ENCODE peak calls at places on chromosomes 11 and 22, in nine cellular contexts. One of them, this sample, is unnamed.
A peak's percentile ranks its signal among the peaks of the same experiment; 100 is the strongest.

GRCh38 chr11:78380615-78381029 is 37.0 kb downstream of the GAB2 start:
- DNase-seq in heart right ventricle: no peak
- DNase-seq in HCT116: no peak
- DNase-seq in RWPE1: no peak
- DNase-seq in progenitor cell of endocrine pancreas: no peak
- DNase-seq in fibroblast of pulmonary artery: peak; percentile 61
- DNase-seq in IMR-90: peak; percentile 90
- DNase-seq in PC-9: no peak
- DNase-seq in stomach: no peak
- DNase-seq in this sample: peak; percentile 49

GRCh38 chr11:1050581-1051355 is 14.2 kb upstream of the MUC6 start:
- DNase-seq in HCT116: peak; percentile 48
- DNase-seq in PC-9: peak; percentile 77
- DNase-seq in progenitor cell of endocrine pancreas: peak; percentile 71
- DNase-seq in fibroblast of pulmonary artery: peak; percentile 65
- DNase-seq in stomach: peak; percentile 87
- DNase-seq in RWPE1: peak; percentile 89
- DNase-seq in heart right ventricle: peak; percentile 74
- DNase-seq in IMR-90: peak; percentile 18
- DNase-seq in this sample: peak; percentile 40

GRCh38 chr22:30267382-30268302 is 991 bp upstream of the OSM start:
- DNase-seq in RWPE1: no peak
- DNase-seq in fibroblast of pulmonary artery: no peak
- DNase-seq in stomach: no peak
- DNase-seq in HCT116: no peak
- DNase-seq in progenitor cell of endocrine pancreas: no peak
- DNase-seq in heart right ventricle: no peak
- DNase-seq in PC-9: no peak
- DNase-seq in IMR-90: no peak
- DNase-seq in this sample: no peak

GRCh38 chr11:66211100-66211499 is 57.3 kb upstream of the RAB1B start:
- DNase-seq in HCT116: no peak
- DNase-seq in fibroblast of pulmonary artery: no peak
- DNase-seq in stomach: peak; percentile 7
- DNase-seq in progenitor cell of endocrine pancreas: no peak
- DNase-seq in IMR-90: no peak
- DNase-seq in RWPE1: no peak
- DNase-seq in PC-9: no peak
- DNase-seq in heart right ventricle: no peak
- DNase-seq in this sample: no peak

GRCh38 chr22:42548597-42549328 is 5.0 kb upstream of the SERHL2 start:
- DNase-seq in stomach: no peak
- DNase-seq in HCT116: no peak
- DNase-seq in PC-9: no peak
- DNase-seq in progenitor cell of endocrine pancreas: no peak
- DNase-seq in heart right ventricle: no peak
- DNase-seq in fibroblast of pulmonary artery: no peak
- DNase-seq in RWPE1: no peak
- DNase-seq in IMR-90: no peak
- DNase-seq in this sample: no peak

GRCh38 chr11:134350381-134350780 is 18.6 kb downstream of the GLB1L2 start:
- DNase-seq in PC-9: no peak
- DNase-seq in heart right ventricle: no peak
- DNase-seq in HCT116: no peak
- DNase-seq in progenitor cell of endocrine pancreas: no peak
- DNase-seq in stomach: no peak
- DNase-seq in fibroblast of pulmonary artery: no peak
- DNase-seq in IMR-90: no peak
- DNase-seq in RWPE1: no peak
- DNase-seq in this sample: no peak

GRCh38 chr22:30399718-30400117 is 2.9 kb downstream of the SEC14L2 start:
- DNase-seq in fibroblast of pulmonary artery: no peak
- DNase-seq in RWPE1: no peak
- DNase-seq in HCT116: no peak
- DNase-seq in progenitor cell of endocrine pancreas: no peak
- DNase-seq in heart right ventricle: no peak
- DNase-seq in IMR-90: no peak
- DNase-seq in PC-9: no peak
- DNase-seq in stomach: no peak
- DNase-seq in this sample: no peak

GRCh38 chr22:36435516-36436415 is 45.7 kb downstream of the TXN2 start:
- DNase-seq in IMR-90: no peak
- DNase-seq in stomach: peak; percentile 82
- DNase-seq in PC-9: peak; percentile 70
- DNase-seq in progenitor cell of endocrine pancreas: no peak
- DNase-seq in heart right ventricle: no peak
- DNase-seq in RWPE1: no peak
- DNase-seq in HCT116: no peak
- DNase-seq in fibroblast of pulmonary artery: no peak
- DNase-seq in this sample: no peak

GRCh38 chr11:132655187-132655855 is 877.0 kb downstream of the OPCML start:
- DNase-seq in progenitor cell of endocrine pancreas: no peak
- DNase-seq in IMR-90: no peak
- DNase-seq in heart right ventricle: no peak
- DNase-seq in fibroblast of pulmonary artery: no peak
- DNase-seq in HCT116: no peak
- DNase-seq in stomach: no peak
- DNase-seq in RWPE1: no peak
- DNase-seq in PC-9: no peak
- DNase-seq in this sample: no peak

GRCh38 chr11:69337211-69337721 is 43.3 kb downstream of the MYEOV start:
- DNase-seq in stomach: peak; percentile 63
- DNase-seq in PC-9: peak; percentile 36
- DNase-seq in progenitor cell of endocrine pancreas: no peak
- DNase-seq in IMR-90: peak; percentile 93
- DNase-seq in heart right ventricle: no peak
- DNase-seq in HCT116: no peak
- DNase-seq in RWPE1: no peak
- DNase-seq in fibroblast of pulmonary artery: no peak
- DNase-seq in this sample: peak; percentile 30

GRCh38 chr11:34175284-34176019 is 70.0 kb downstream of the NAT10 start:
- DNase-seq in stomach: no peak
- DNase-seq in fibroblast of pulmonary artery: no peak
- DNase-seq in PC-9: no peak
- DNase-seq in HCT116: no peak
- DNase-seq in RWPE1: no peak
- DNase-seq in progenitor cell of endocrine pancreas: no peak
- DNase-seq in heart right ventricle: no peak
- DNase-seq in IMR-90: no peak
- DNase-seq in this sample: no peak

GRCh38 chr11:64526795-64527194 is 64.2 kb upstream of the SLC22A12 start:
- DNase-seq in RWPE1: no peak
- DNase-seq in stomach: no peak
- DNase-seq in heart right ventricle: no peak
- DNase-seq in HCT116: no peak
- DNase-seq in IMR-90: no peak
- DNase-seq in progenitor cell of endocrine pancreas: no peak
- DNase-seq in fibroblast of pulmonary artery: no peak
- DNase-seq in PC-9: no peak
- DNase-seq in this sample: no peak

DNA sequence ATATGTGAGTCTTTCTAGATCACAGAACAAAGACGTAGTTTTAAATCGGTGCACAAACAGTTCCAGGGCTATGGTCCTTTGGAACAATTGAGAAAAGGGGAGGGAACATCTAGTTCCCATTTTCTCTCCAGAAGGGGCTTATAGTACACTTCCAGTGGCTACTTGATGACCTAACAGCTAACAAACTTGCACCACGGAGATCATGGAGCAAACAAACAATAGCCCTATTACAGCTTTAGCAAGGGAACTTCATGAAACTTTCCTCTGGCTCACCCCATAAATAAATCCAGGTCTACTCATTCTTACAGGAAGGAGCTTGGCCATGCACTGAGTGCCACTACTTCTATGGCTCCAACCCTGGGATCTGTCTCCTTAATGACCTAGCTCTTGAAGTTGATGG is 8.3 kb upstream of the FOLR2 start:
- DNase-seq in fibroblast of pulmonary artery: no peak
- DNase-seq in HCT116: no peak
- DNase-seq in heart right ventricle: no peak
- DNase-seq in PC-9: no peak
- DNase-seq in RWPE1: no peak
- DNase-seq in stomach: peak; percentile 10
- DNase-seq in progenitor cell of endocrine pancreas: no peak
- DNase-seq in IMR-90: no peak
- DNase-seq in this sample: no peak
- TF ChIP-seq CTCF in fibroblast of pulmonary artery: no peak
- TF ChIP-seq CTCF in HCT116: no peak
- TF ChIP-seq CTCF in heart right ventricle: no peak
- TF ChIP-seq CTCF in PC-9: no peak
- TF ChIP-seq CTCF in RWPE1: no peak
- TF ChIP-seq CTCF in stomach: no peak
- TF ChIP-seq CTCF in progenitor cell of endocrine pancreas: no peak
- TF ChIP-seq CTCF in IMR-90: no peak
- TF ChIP-seq CTCF in this sample: no peak

DNA sequence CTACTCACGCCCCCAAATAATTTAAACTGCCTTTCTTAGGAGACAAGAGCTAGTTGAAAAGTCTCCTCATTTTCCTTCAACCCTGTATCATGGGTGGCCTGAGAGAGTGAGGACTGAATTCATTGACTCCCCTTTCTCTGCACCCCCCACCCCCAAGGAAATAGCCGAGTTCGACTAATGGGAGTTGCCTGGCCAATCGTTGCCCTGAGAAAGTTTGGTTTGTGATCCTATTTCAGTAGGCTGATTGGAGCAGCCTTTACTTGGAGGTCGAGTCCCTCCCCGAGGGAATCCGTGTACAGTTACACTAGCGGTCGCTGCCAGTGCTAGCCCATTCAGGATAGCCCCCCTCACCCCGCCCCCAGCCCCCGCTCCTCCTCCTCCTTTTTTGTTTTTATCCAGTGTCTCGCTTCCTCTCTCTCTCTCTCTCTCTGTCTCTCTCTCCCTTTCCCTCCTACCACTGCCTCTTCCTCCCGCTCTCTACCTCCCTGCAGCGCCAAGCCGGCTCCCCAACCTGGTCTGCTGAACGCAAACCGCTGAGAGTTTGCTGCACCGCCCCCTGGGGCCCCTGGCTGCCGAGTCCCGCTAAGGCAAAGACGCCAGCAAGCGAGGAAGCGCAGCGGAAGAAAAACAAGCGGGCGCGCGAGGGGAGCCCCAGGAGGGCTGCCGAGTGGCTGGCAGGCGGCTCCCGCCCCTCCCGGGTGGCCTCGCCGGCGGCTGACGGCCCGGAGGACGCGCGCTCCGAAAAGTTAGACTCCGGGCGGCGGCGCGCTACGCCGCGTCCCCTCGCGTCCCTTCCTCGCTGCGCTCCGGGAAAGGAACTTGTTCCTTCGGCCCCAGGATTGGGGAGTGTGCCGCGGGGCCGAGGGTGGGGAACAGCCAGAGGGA is at the start of gene GRAMD1B:
- DNase-seq in fibroblast of pulmonary artery: peak; percentile 86
- DNase-seq in heart right ventricle: peak; percentile 62
- DNase-seq in HCT116: no peak
- DNase-seq in stomach: peak; percentile 47
- DNase-seq in RWPE1: peak; percentile 40
- DNase-seq in progenitor cell of endocrine pancreas: peak; percentile 48
- DNase-seq in IMR-90: peak; percentile 90
- DNase-seq in PC-9: peak; percentile 20
- DNase-seq in this sample: peak; percentile 63
- TF ChIP-seq CTCF in fibroblast of pulmonary artery: peak; percentile 14
- TF ChIP-seq CTCF in heart right ventricle: no peak
- TF ChIP-seq CTCF in HCT116: no peak
- TF ChIP-seq CTCF in stomach: no peak
- TF ChIP-seq CTCF in RWPE1: no peak
- TF ChIP-seq CTCF in progenitor cell of endocrine pancreas: peak; percentile 23
- TF ChIP-seq CTCF in IMR-90: peak; percentile 21
- TF ChIP-seq CTCF in PC-9: no peak
- TF ChIP-seq CTCF in this sample: peak; percentile 28

GRCh38 chr11:4202749-4203148 is 108.2 kb downstream of the RRM1 start:
- DNase-seq in heart right ventricle: no peak
- DNase-seq in fibroblast of pulmonary artery: no peak
- DNase-seq in progenitor cell of endocrine pancreas: no peak
- DNase-seq in PC-9: no peak
- DNase-seq in HCT116: no peak
- DNase-seq in stomach: no peak
- DNase-seq in IMR-90: no peak
- DNase-seq in RWPE1: no peak
- DNase-seq in this sample: no peak

GRCh38 chr11:4203603-4204360 is 109.2 kb downstream of the RRM1 start:
- DNase-seq in PC-9: no peak
- DNase-seq in fibroblast of pulmonary artery: no peak
- DNase-seq in HCT116: no peak
- DNase-seq in progenitor cell of endocrine pancreas: no peak
- DNase-seq in IMR-90: no peak
- DNase-seq in heart right ventricle: no peak
- DNase-seq in RWPE1: no peak
- DNase-seq in stomach: no peak
- DNase-seq in this sample: no peak
- TF ChIP-seq CTCF in PC-9: no peak
- TF ChIP-seq CTCF in fibroblast of pulmonary artery: no peak
- TF ChIP-seq CTCF in HCT116: peak; percentile 21
- TF ChIP-seq CTCF in progenitor cell of endocrine pancreas: peak; percentile 29
- TF ChIP-seq CTCF in IMR-90: no peak
- TF ChIP-seq CTCF in heart right ventricle: peak; percentile 37
- TF ChIP-seq CTCF in RWPE1: no peak
- TF ChIP-seq CTCF in stomach: no peak
- TF ChIP-seq CTCF in this sample: no peak

GRCh38 chr22:40684728-40685127 is 5.4 kb downstream of the MCHR1 start:
- DNase-seq in PC-9: no peak
- DNase-seq in stomach: no peak
- DNase-seq in heart right ventricle: no peak
- DNase-seq in HCT116: no peak
- DNase-seq in RWPE1: no peak
- DNase-seq in IMR-90: no peak
- DNase-seq in progenitor cell of endocrine pancreas: no peak
- DNase-seq in fibroblast of pulmonary artery: no peak
- DNase-seq in this sample: no peak
- TF ChIP-seq CTCF in PC-9: no peak
- TF ChIP-seq CTCF in stomach: no peak
- TF ChIP-seq CTCF in heart right ventricle: no peak
- TF ChIP-seq CTCF in HCT116: no peak
- TF ChIP-seq CTCF in RWPE1: no peak
- TF ChIP-seq CTCF in IMR-90: no peak
- TF ChIP-seq CTCF in progenitor cell of endocrine pancreas: no peak
- TF ChIP-seq CTCF in fibroblast of pulmonary artery: no peak
- TF ChIP-seq CTCF in this sample: no peak

DNA sequence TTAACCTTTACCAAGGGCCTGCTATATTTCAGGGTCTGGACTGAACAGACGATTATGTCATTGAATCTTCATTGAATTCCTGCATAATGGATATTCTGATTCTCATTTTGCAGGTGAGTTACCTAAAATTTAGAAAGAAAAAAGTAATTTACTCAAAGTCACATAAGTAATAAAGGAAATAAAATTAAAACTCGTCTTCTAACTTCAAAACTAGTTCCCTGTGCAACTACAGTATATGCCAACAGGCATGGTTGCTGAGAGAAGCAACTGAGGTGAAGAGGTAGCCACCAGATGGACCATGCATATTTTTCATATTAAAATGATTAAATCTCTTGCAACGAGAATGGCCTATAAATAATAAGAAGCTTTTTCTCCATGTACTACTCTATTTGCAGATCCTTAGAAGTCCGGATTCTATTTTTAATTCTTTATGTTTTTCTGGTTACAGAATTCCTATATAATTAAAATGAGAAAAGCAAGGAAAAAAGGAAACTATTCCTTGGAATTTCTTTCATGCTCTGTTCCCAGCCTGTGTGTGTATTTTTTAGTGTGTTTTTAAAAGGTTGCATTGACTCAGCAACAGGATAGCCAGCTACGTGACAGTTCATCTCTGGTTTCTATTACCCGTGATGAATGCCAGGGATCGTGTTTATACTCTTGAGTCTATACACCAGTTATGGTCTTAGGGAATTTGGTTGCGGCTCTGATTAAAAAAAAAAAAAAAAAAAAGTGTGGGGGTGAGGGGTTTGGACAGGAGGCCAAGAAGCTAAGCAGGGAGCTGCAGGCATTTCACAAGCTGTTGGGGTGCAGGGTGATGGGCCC is 186.8 kb downstream of the ETS1 start:
- DNase-seq in progenitor cell of endocrine pancreas: no peak
- DNase-seq in fibroblast of pulmonary artery: no peak
- DNase-seq in stomach: no peak
- DNase-seq in IMR-90: peak; percentile 89
- DNase-seq in PC-9: no peak
- DNase-seq in heart right ventricle: no peak
- DNase-seq in HCT116: no peak
- DNase-seq in RWPE1: no peak
- DNase-seq in this sample: peak; percentile 74
- TF ChIP-seq CTCF in progenitor cell of endocrine pancreas: no peak
- TF ChIP-seq CTCF in fibroblast of pulmonary artery: no peak
- TF ChIP-seq CTCF in stomach: no peak
- TF ChIP-seq CTCF in IMR-90: no peak
- TF ChIP-seq CTCF in PC-9: no peak
- TF ChIP-seq CTCF in heart right ventricle: no peak
- TF ChIP-seq CTCF in HCT116: no peak
- TF ChIP-seq CTCF in RWPE1: no peak
- TF ChIP-seq CTCF in this sample: no peak